ENCODE peak calls at places on chromosomes 2 and 18, in nine cellular contexts. F, W, C, H, I, Q, B, U and J are unnamed samples.

GRCh38 chr2:29272311-29272710 is 157.1 kb downstream of the CLIP4 start:
- DNase-seq in F (no peak), W (no peak), C (no peak), H (no peak), I (no peak), Q (no peak), B (no peak), U (no peak), J (no peak)

GRCh38 chr18:29191263-29191662 is 1014.3 kb upstream of the CDH2 start:
- DNase-seq in F (peak), W (peak), C (peak), H (no peak), I (no peak), Q (no peak), B (no peak), U (peak), J (peak)

GRCh38 chr2:147046473-147046872 is 798.4 kb upstream of the ACVR2A start:
- DNase-seq in F (no peak), W (peak), C (no peak), H (no peak), I (no peak), Q (no peak), B (no peak), U (no peak), J (no peak)

GRCh38 chr2:233060500-233061006 is 411 bp downstream of the INPP5D start:
- DNase-seq in F (no peak), W (no peak), C (no peak), H (no peak), I (no peak), Q (no peak), B (no peak), U (no peak), J (no peak)

GRCh38 chr2:17918789-17919188 is 40.3 kb downstream of the KCNS3 start:
- DNase-seq in F (no peak), W (no peak), C (no peak), H (no peak), I (no peak), Q (no peak), B (no peak), U (no peak), J (no peak)

GRCh38 chr2:227888289-227888688 is 16.9 kb downstream of the DAW1 start:
- DNase-seq in F (no peak), W (peak), C (no peak), H (no peak), I (no peak), Q (no peak), B (no peak), U (no peak), J (no peak)

GRCh38 chr2:99386011-99386410 is 48.8 kb downstream of the EIF5B start:
- DNase-seq in F (no peak), W (no peak), C (peak), H (no peak), I (no peak), Q (no peak), B (peak), U (no peak), J (no peak)

GRCh38 chr18:48842259-48843061 is 108.3 kb downstream of the SMAD7 start:
- DNase-seq in F (peak), W (no peak), C (no peak), H (peak), I (peak), Q (no peak), B (peak), U (peak), J (peak)

GRCh38 chr2:184004945-184005672 is 593.2 kb upstream of the ZNF804A start:
- DNase-seq in F (no peak), W (no peak), C (no peak), H (no peak), I (no peak), Q (no peak), B (peak), U (no peak), J (no peak)

GRCh38 chr2:46236876-46237859 is 60.0 kb upstream of the EPAS1 start:
- DNase-seq in F (no peak), W (no peak), C (no peak), H (no peak), I (no peak), Q (no peak), B (no peak), U (no peak), J (no peak)

GRCh38 chr18:33440011-33440383 is 524 bp downstream of the CCDC178 start:
- DNase-seq in F (peak), W (peak), C (peak), H (no peak), I (peak), Q (no peak), B (peak), U (peak), J (peak)

GRCh38 chr2:148565272-148565894 is 79.2 kb upstream of the EPC2 start:
- DNase-seq in F (peak), W (no peak), C (no peak), H (no peak), I (no peak), Q (no peak), B (no peak), U (peak), J (no peak)

GRCh38 chr2:181362561-181362960 is 94.6 kb upstream of the ITGA4 start:
- DNase-seq in F (no peak), W (no peak), C (no peak), H (no peak), I (no peak), Q (no peak), B (no peak), U (no peak), J (no peak)

GRCh38 chr2:193869564-193869963 is 1674.8 kb upstream of the TMEFF2 start:
- DNase-seq in F (no peak), W (no peak), C (no peak), H (no peak), I (no peak), Q (no peak), B (no peak), U (no peak), J (no peak)

GRCh38 chr2:24910245-24910644 is 9.8 kb downstream of the ADCY3 start:
- DNase-seq in F (no peak), W (no peak), C (no peak), H (no peak), I (no peak), Q (no peak), B (no peak), U (no peak), J (no peak)

GRCh38 chr2:140173790-140174189 is 1393.6 kb upstream of the NXPH2 start:
- DNase-seq in F (no peak), W (no peak), C (no peak), H (no peak), I (no peak), Q (no peak), B (no peak), U (no peak), J (no peak)

GRCh38 chr2:96527052-96527964 is 9.2 kb upstream of the ARID5A start:
- DNase-seq in F (peak), W (peak), C (peak), H (peak), I (peak), Q (peak), B (no peak), U (peak), J (peak)

GRCh38 chr2:39512941-39513340 is 75.9 kb upstream of the MAP4K3 start:
- DNase-seq in F (no peak), W (no peak), C (no peak), H (no peak), I (no peak), Q (no peak), B (no peak), U (peak), J (no peak)

GRCh38 chr18:10682368-10682714 is 156.5 kb downstream of the NAPG start:
- DNase-seq in F (no peak), W (no peak), C (no peak), H (no peak), I (no peak), Q (no peak), B (no peak), U (no peak), J (no peak)

GRCh38 chr2:219492575-219492974 is 6.1 kb upstream of the GMPPA start:
- DNase-seq in F (no peak), W (peak), C (no peak), H (no peak), I (no peak), Q (no peak), B (no peak), U (no peak), J (no peak)

DNA sequence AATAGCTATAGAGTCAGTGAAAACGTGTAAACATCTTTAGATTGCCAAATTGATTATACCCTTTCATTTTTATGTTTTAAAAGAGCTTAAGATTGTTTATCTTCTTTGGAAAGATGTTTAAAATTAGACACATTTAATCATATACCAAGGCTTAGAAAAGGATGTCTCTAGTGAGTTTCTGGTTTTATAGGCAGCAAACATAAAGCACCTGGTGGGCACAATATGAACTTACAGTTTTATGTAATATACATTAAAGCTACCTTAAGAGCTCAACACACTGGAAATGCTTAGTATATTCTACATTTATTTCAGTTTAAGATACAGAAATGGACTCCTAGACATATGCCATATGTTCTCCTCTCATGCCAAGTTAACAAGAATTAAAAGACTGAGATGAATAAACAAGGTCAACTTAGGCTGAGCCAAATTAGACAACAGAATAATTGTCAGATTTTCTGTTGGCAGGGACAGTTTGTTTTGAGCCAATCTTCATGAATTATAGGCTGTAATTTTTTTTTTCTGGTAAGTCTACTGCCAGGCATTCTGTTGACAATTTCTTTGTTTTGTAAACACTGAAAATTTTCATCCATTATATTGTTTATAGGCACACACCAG is 112.7 kb downstream of the OTX1 start:
- DNase-seq in F (no peak), W (no peak), C (no peak), H (no peak), I (no peak), Q (no peak), B (no peak), U (no peak), J (no peak)
- TF ChIP-seq CTCF in F (no peak), W (no peak), C (no peak), H (no peak), I (no peak), Q (no peak), B (no peak), U (no peak), J (peak)

GRCh38 chr2:137096187-137096586 is 330.8 kb downstream of the THSD7B start:
- DNase-seq in F (no peak), W (no peak), C (no peak), H (no peak), I (no peak), Q (no peak), B (no peak), U (no peak), J (no peak)
- TF ChIP-seq CTCF in F (no peak), W (no peak), C (no peak), H (no peak), I (no peak), Q (no peak), B (no peak), U (no peak), J (no peak)

DNA sequence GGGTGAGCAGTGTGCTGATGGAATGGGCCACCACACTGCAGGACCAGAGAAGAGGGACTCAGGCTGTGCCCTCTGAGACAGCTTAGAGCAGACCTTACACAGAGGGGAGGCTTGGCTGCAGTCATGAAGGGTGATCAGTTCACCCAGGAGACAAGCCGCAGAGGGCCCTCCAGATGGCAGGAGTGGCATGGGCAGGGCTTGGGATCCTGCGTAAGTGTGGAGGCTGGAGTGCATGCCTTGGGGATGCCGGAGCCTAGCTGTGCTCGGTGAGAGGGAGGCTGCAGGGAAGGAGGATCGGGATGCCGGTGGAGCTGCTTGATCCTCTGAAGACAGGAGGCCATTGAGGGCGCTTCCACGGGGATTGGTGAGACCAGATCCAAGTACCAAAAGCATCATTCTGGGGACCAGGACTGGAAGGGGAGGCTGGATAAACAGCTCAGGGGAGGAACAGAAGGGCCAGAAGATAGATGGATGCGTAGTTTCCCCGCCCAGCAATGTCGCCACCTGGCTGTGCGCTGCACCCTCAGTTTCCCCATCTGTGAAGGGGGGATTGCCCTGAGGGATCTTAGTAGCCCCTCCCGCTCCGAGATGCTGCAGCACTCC is 163.4 kb downstream of the INHBB start:
- DNase-seq in F (no peak), W (no peak), C (no peak), H (no peak), I (no peak), Q (no peak), B (no peak), U (no peak), J (no peak)
- TF ChIP-seq CTCF in F (no peak), W (no peak), C (no peak), H (no peak), I (no peak), Q (no peak), B (no peak), U (no peak), J (no peak)

GRCh38 chr18:71784777-71785176 is 759.4 kb downstream of the CBLN2 start:
- DNase-seq in F (peak), W (no peak), C (no peak), H (no peak), I (no peak), Q (no peak), B (no peak), U (peak), J (no peak)
- TF ChIP-seq CTCF in F (peak), W (peak), C (no peak), H (peak), I (no peak), Q (no peak), B (peak), U (peak), J (peak)

GRCh38 chr2:65638438-65638837 is 206.0 kb upstream of the SPRED2 start:
- DNase-seq in F (no peak), W (no peak), C (no peak), H (no peak), I (no peak), Q (no peak), B (no peak), U (no peak), J (no peak)
- TF ChIP-seq CTCF in F (peak), W (peak), C (no peak), H (no peak), I (no peak), Q (no peak), B (peak), U (no peak), J (peak)

GRCh38 chr2:174545240-174545639 is 52.4 kb downstream of the WIPF1 start:
- DNase-seq in F (no peak), W (no peak), C (no peak), H (no peak), I (no peak), Q (no peak), B (no peak), U (no peak), J (no peak)

GRCh38 chr2:174544802-174545201 is 52.8 kb downstream of the WIPF1 start:
- DNase-seq in F (no peak), W (no peak), C (no peak), H (no peak), I (no peak), Q (no peak), B (no peak), U (no peak), J (no peak)

GRCh38 chr2:174551697-174552096 is 45.9 kb downstream of the WIPF1 start:
- DNase-seq in F (no peak), W (no peak), C (no peak), H (no peak), I (no peak), Q (no peak), B (no peak), U (no peak), J (no peak)

GRCh38 chr2:174544156-174544555 is 53.4 kb downstream of the WIPF1 start:
- DNase-seq in F (peak), W (no peak), C (no peak), H (no peak), I (no peak), Q (no peak), B (no peak), U (no peak), J (no peak)

DNA sequence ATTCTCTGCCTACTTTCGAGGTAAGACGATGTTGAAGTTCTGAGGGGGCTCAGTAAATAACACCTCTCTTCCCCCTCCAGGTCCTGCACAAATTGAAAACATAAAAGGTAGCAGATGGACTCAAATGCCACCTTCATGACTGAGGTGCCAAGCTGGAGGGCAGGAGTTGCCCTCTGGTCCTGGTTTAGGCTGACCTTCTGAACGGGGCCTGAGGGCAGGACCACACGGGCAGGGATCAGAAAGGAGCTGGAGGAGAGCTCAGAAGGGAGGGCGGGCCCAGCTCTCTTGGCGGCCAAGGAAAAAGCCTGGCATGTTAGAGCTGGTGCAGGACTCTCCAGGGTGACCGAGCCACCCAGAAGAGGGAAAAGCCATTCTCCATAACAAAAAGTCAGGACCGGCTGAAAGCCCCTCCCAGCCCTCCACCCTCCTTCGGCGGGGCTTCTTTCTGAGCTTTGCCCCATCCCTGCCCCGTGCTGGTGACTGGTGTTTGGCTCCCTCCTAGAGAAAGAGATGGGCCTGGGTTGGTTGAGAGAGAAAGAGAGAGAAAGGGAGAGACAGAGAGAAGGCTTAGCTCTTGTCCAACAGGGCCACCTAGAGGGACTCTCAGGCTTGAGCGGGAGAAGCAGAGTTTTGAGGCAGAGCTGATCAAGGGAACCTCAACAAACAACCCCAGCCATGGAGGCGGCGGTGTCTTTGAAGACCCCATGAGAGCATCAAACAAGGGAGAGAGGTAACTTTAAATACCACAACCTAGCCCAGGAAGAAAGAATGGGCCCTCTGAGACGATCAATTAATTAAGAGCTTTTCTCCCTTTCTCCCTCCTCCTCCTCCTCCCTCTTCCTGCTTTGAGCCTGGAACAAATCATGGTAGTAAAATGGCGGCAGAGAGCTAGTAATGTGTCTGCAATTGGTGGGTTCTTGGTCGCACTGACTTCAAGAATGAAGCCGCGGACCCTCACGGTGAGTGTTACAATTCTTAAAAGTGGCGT is 50.8 kb downstream of the WIPF1 start:
- DNase-seq in F (peak), W (peak), C (peak), H (peak), I (no peak), Q (no peak), B (peak), U (peak), J (peak)
- TF ChIP-seq CTCF in F (peak), W (peak), C (peak), H (no peak), I (no peak), Q (peak), B (peak), U (peak), J (no peak)

DNA sequence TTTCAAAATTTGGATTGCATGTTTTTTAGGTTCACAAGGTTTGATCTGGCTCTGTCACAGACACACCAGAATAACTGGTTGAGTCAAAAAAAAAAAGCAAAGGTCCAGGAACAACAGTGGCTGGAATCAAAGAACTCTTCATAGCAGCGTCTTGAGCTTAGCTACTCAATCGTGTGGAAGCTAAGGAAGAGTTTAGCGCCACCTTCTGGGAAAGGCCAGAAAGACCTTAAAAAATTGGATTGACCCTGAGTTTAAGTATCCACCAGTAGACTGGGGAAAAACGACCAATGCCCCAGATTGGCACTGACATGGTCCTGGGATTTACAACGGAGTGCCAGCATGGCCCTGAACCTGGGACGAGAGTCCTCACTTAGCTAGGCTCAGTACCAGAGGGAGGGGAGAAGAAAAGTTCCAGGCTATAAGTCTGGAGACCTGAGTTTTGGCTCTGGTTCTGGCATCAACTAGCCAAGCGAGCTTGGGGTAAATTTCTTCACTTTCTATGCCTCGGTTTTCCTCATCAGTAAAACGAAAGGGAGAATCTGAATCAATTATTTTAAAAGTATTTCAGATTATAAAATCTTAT is 71.1 kb upstream of the TFCP2L1 start:
- DNase-seq in F (peak), W (peak), C (peak), H (no peak), I (no peak), Q (no peak), B (peak), U (peak), J (peak)
- TF ChIP-seq CTCF in F (peak), W (peak), C (peak), H (peak), I (no peak), Q (peak), B (peak), U (peak), J (peak)